ENCODE peak calls at places on chromosomes 3 and 15, in five cellular contexts. U is H1, X is MM.1S, L is NB4, I is HFFc6. Z is an unnamed sample.

GRCh38 chr3:23324745-23325144 is 121.6 kb downstream of the UBE2E2 start:
- DNase-seq in U (no peak), X (peak; percentile 56), I (peak; percentile 44), L (peak; percentile 26), Z (peak; percentile 0)

GRCh38 chr15:35777016-35777415 is 231.1 kb upstream of the DPH6 start:
- DNase-seq in U (no peak), I (no peak), L (no peak), X (no peak), Z (no peak)

GRCh38 chr3:81395739-81396138 is 365.7 kb downstream of the GBE1 start:
- DNase-seq in I (no peak), X (no peak), U (no peak), L (peak; percentile 0), Z (no peak)

GRCh38 chr15:101049282-101049681 is 130.1 kb downstream of the LRRK1 start:
- DNase-seq in X (no peak), L (no peak), I (no peak), U (peak; percentile 40), Z (no peak)

GRCh38 chr3:40723078-40723660 is 198.4 kb downstream of the ZNF621 start:
- DNase-seq in X (no peak), U (no peak), I (no peak), L (no peak), Z (no peak)

GRCh38 chr3:184604956-184605290 is 43.3 kb downstream of the EPHB3 start:
- DNase-seq in L (no peak), I (no peak), U (no peak), X (no peak), Z (no peak)

GRCh38 chr3:58074126-58074715 is 66.0 kb downstream of the FLNB start:
- DNase-seq in X (no peak), U (no peak), L (peak; percentile 57), I (no peak), Z (no peak)

GRCh38 chr3:18097473-18097872 is 327.7 kb downstream of the SATB1 start:
- DNase-seq in I (no peak), U (no peak), X (no peak), L (no peak), Z (no peak)

GRCh38 chr15:24683736-24684135 is 8.2 kb downstream of the NPAP1 start:
- DNase-seq in L (no peak), U (no peak), X (no peak), I (no peak), Z (no peak)

GRCh38 chr3:16277471-16277870 is 12.5 kb downstream of the OXNAD1 start:
- DNase-seq in U (no peak), X (no peak), I (no peak), L (no peak), Z (no peak)

GRCh38 chr3:196186661-196187573 is 24.3 kb downstream of the ZDHHC19 start:
- DNase-seq in U (peak; percentile 72), L (no peak), X (peak; percentile 44), I (no peak), Z (no peak)

GRCh38 chr15:33852570-33852969 is 115.7 kb upstream of the CHRM5 start:
- DNase-seq in I (peak; percentile 85), L (no peak), X (no peak), U (no peak), Z (no peak)

GRCh38 chr3:146052791-146053310 is 108.1 kb downstream of the PLOD2 start:
- DNase-seq in X (peak; percentile 56), U (no peak), I (no peak), L (no peak), Z (no peak)

GRCh38 chr3:10366681-10367101 is 45.8 kb upstream of the SEC13 start:
- DNase-seq in X (no peak), U (no peak), I (peak; percentile 98), L (peak; percentile 77), Z (peak; percentile 83)

GRCh38 chr3:72383896-72384295 is 464.3 kb downstream of the SHQ1 start:
- DNase-seq in U (no peak), X (no peak), I (no peak), L (no peak), Z (no peak)

GRCh38 chr3:16523778-16524177 is 10.3 kb upstream of the RFTN1 start:
- DNase-seq in U (no peak), L (no peak), I (no peak), X (no peak), Z (no peak)

DNA sequence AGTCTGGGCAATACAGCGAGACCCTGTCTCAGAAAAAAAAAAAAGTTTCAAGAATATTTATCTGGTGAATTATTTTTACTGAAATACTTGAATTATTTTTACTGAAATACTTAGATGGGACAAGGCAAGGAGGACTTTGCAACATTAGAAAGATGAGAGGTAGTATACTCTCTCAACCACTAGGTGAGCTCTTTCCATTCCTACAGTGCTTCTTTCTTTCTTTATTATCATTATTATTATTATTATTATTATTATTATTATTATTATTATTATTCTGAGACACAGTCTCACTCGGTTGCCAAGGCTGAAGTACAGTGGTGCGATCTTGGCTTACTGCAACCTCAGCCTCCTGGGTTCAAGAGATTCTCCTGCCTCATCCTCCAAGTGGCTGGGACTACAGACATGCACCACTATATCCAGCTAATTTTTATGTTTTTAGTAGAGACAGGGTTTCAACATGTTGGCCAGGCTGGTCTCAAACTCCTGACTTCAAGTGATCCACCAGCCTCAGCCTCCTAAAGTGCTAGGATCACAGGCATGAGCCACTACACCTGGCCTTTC is 468.8 kb downstream of the MAGI1 start:
- DNase-seq in L (no peak), X (no peak), U (no peak), I (no peak), Z (no peak)
- TF ChIP-seq CTCF in L (no peak), X (no peak), U (no peak), I (peak; percentile 70), Z (no peak)

DNA sequence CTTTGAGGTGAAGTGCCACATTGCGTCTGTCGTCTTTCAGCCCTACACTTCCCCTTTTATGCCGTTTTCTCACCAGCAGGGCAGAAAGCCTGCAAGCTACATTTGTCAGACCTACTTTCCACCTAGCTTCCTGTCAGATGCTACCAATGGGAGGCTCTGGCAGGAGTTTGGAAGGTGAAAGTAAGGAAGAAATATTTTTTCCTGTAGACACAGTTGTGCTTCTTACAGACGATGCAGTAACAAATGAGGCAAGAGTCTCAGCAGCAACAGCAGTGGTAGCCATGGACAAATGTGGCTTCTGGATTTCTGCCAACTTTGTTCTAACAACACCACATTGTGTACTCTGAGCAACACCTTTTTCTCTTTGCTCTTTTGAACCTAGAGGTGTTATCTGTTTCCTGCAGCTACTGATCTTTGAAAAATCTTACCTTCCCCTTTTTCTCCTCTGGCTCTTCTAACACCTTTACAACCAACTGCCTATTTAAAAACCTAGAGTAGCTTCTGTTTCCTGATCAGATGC is 70.6 kb upstream of the STT3B start:
- DNase-seq in L (peak; percentile 76), U (no peak), X (no peak), I (no peak), Z (no peak)
- TF ChIP-seq CTCF in L (peak; percentile 15), U (no peak), X (no peak), I (no peak), Z (no peak)

GRCh38 chr3:127593187-127593586 is 2.7 kb upstream of the TPRA1 start:
- DNase-seq in L (no peak), I (no peak), U (no peak), X (no peak), Z (no peak)

GRCh38 chr3:127589600-127590281 is 792 bp downstream of the TPRA1 start:
- DNase-seq in I (no peak), U (peak; percentile 61), L (peak; percentile 29), X (peak; percentile 20), Z (no peak)

GRCh38 chr3:127590282-127590592 is 296 bp downstream of the TPRA1 start:
- DNase-seq in U (no peak), I (no peak), L (no peak), X (no peak), Z (no peak)

GRCh38 chr3:127588675-127589577 is 1.6 kb downstream of the TPRA1 start:
- DNase-seq in U (no peak), I (peak; percentile 82), L (peak; percentile 80), X (peak; percentile 15), Z (no peak)

GRCh38 chr3:127590593-127591477 is at the start of gene TPRA1:
- DNase-seq in I (peak; percentile 97), L (peak; percentile 98), U (peak; percentile 89), X (peak; percentile 98), Z (peak; percentile 93)
- TF ChIP-seq CTCF in I (peak; percentile 41), L (peak; percentile 14), U (peak; percentile 4), X (peak; percentile 29), Z (peak; percentile 13)

GRCh38 chr15:66220587-66220986 is 33.0 kb downstream of the MEGF11 start:
- DNase-seq in L (no peak), X (no peak), I (no peak), U (no peak), Z (no peak)
- TF ChIP-seq CTCF in L (no peak), X (no peak), I (peak; percentile 20), U (no peak), Z (no peak)

GRCh38 chr15:78131295-78132021 is at the start of gene CIB2:
- DNase-seq in L (peak; percentile 83), U (peak; percentile 91), I (no peak), X (peak; percentile 57), Z (peak; percentile 23)
- TF ChIP-seq CTCF in L (peak; percentile 41), U (peak; percentile 48), I (peak; percentile 81), X (peak; percentile 57), Z (peak; percentile 30)

GRCh38 chr15:74628949-74629348 is 13.3 kb downstream of the CLK3 start:
- DNase-seq in X (no peak), U (no peak), L (no peak), I (no peak), Z (no peak)

GRCh38 chr15:74631935-74632560 is 16.4 kb downstream of the CLK3 start:
- DNase-seq in I (peak; percentile 26), U (peak; percentile 87), X (peak; percentile 59), L (peak; percentile 72), Z (no peak)

GRCh38 chr15:74631087-74631385 is 15.4 kb downstream of the CLK3 start:
- DNase-seq in U (no peak), X (no peak), I (no peak), L (no peak), Z (no peak)

GRCh38 chr15:74631408-74631807 is 15.8 kb downstream of the CLK3 start:
- DNase-seq in X (no peak), U (no peak), L (no peak), I (no peak), Z (no peak)

GRCh38 chr15:74630284-74631086 is 14.8 kb downstream of the CLK3 start:
- DNase-seq in X (no peak), I (no peak), L (peak; percentile 56), U (no peak), Z (no peak)
- TF ChIP-seq CTCF in X (no peak), I (no peak), L (peak; percentile 31), U (no peak), Z (no peak)

GRCh38 chr3:157065201-157065600 is 94.7 kb downstream of the CCNL1 start:
- DNase-seq in U (peak; percentile 55), X (no peak), I (no peak), L (no peak), Z (no peak)
- TF ChIP-seq CTCF in U (no peak), X (no peak), I (no peak), L (no peak), Z (no peak)

GRCh38 chr3:119751423-119751822 is 30.5 kb upstream of the NR1I2 start:
- DNase-seq in L (no peak), X (no peak), U (no peak), I (no peak), Z (no peak)
- TF ChIP-seq CTCF in L (no peak), X (no peak), U (no peak), I (no peak), Z (no peak)